ENCODE peak calls at places on chromosomes 5 and 9, in nine cellular contexts. Z, Y, T, F, R, C, L, I and M are unnamed samples. For H3K4me1, the result is how much of the 10 kb centered on the place peaks cover.

GRCh38 chr5:127006711-127007110 is 23.6 kb downstream of the MARCHF3 start:
- DNase-seq in Z (no peak), Y (no peak), T (no peak), F (no peak), R (no peak), C (no peak), L (no peak), I (no peak), M (no peak)

GRCh38 chr5:76788362-76788761 is 30.5 kb upstream of the F2RL1 start:
- DNase-seq in Z (no peak), Y (no peak), T (no peak), F (no peak), R (no peak), C (no peak), L (no peak), I (no peak), M (no peak)

GRCh38 chr9:109989296-109989695 is 209.3 kb downstream of the PALM2AKAP2 start:
- DNase-seq in Z (no peak), Y (no peak), T (no peak), F (no peak), R (no peak), C (no peak), L (no peak), I (no peak), M (no peak)

GRCh38 chr9:92122061-92122460 is 6.8 kb upstream of the SPTLC1 start:
- DNase-seq in Z (no peak), Y (no peak), T (no peak), F (no peak), R (no peak), C (no peak), L (no peak), I (no peak), M (no peak)

GRCh38 chr9:91423785-91424402 is at the start of gene NFIL3:
- DNase-seq in Z (peak), Y (peak), T (peak), F (peak), R (peak), C (peak), L (peak), I (peak), M (peak)

GRCh38 chr9:78032599-78033457 is 1.2 kb upstream of the GNAQ start:
- DNase-seq in Z (no peak), Y (peak), T (no peak), F (no peak), R (no peak), C (no peak), L (no peak), I (no peak), M (no peak)

GRCh38 chr9:119284118-119284517 is 85.1 kb downstream of the BRINP1 start:
- DNase-seq in Z (peak), Y (no peak), T (no peak), F (no peak), R (no peak), C (no peak), L (no peak), I (peak), M (no peak)

GRCh38 chr9:119148855-119149254 is 220.4 kb downstream of the BRINP1 start:
- DNase-seq in Z (no peak), Y (no peak), T (no peak), F (no peak), R (no peak), C (no peak), L (no peak), I (no peak), M (no peak)

GRCh38 chr5:150486402-150487198 is 21.3 kb upstream of the NDST1 start:
- DNase-seq in Z (peak), Y (peak), T (peak), F (peak), R (peak), C (peak), L (peak), I (peak), M (no peak)

GRCh38 chr9:110623462-110624025 is 44.0 kb upstream of the SVEP1 start:
- DNase-seq in Z (peak), Y (peak), T (no peak), F (no peak), R (no peak), C (no peak), L (peak), I (peak), M (no peak)

GRCh38 chr9:82554381-82554780 is 508.6 kb downstream of the RASEF start:
- DNase-seq in Z (no peak), Y (no peak), T (no peak), F (no peak), R (no peak), C (no peak), L (no peak), I (no peak), M (no peak)

GRCh38 chr9:82552784-82553183 is 510.2 kb downstream of the RASEF start:
- DNase-seq in Z (no peak), Y (no peak), T (no peak), F (no peak), R (no peak), C (no peak), L (no peak), I (no peak), M (no peak)

GRCh38 chr9:82553654-82554366 is 509.1 kb downstream of the RASEF start:
- DNase-seq in Z (no peak), Y (no peak), T (no peak), F (no peak), R (no peak), C (no peak), L (no peak), I (no peak), M (no peak)

GRCh38 chr9:82558855-82559615 is 503.9 kb downstream of the RASEF start:
- DNase-seq in Z (no peak), Y (no peak), T (no peak), F (no peak), R (no peak), C (no peak), L (no peak), I (no peak), M (no peak)

GRCh38 chr9:82555408-82555807 is 507.5 kb downstream of the RASEF start:
- DNase-seq in Z (no peak), Y (no peak), T (no peak), F (no peak), R (no peak), C (no peak), L (no peak), I (no peak), M (no peak)
- H3K4me1 ChIP-seq in Z (under half), Y (under half), T (under half), F (under half), R (under half), C (under half), L (under half), I (under half), M (under half)

GRCh38 chr5:124663101-124663506 is 83.3 kb downstream of the ZNF608 start:
- DNase-seq in Z (peak), Y (no peak), T (no peak), F (no peak), R (no peak), C (no peak), L (no peak), I (no peak), M (no peak)

GRCh38 chr5:124664287-124664686 is 82.2 kb downstream of the ZNF608 start:
- DNase-seq in Z (no peak), Y (no peak), T (no peak), F (no peak), R (no peak), C (no peak), L (no peak), I (no peak), M (no peak)

GRCh38 chr5:124662261-124662781 is 84.1 kb downstream of the ZNF608 start:
- DNase-seq in Z (peak), Y (no peak), T (no peak), F (no peak), R (no peak), C (no peak), L (no peak), I (peak), M (no peak)

GRCh38 chr5:124665625-124666024 is 80.8 kb downstream of the ZNF608 start:
- DNase-seq in Z (no peak), Y (no peak), T (no peak), F (no peak), R (no peak), C (no peak), L (no peak), I (no peak), M (no peak)

DNA sequence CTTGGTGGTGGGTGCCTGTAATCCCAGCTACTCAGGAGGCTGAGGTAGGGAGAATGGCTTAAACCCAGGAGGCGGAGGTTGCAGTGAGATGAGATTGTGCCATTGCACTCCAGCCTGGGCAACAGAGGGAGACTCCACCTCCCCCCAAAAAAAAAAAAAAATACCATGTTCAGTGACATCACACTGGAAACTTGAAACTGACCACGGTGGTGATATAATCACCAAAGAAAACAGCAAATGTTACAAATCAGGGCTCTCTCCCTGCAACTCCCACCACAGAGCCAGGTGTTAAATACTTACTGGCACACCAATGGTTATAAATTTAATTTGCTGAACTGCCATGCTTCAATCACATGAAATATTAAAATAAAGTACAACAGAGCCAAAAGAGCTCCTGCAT is 81.4 kb downstream of the ZNF608 start:
- DNase-seq in Z (no peak), Y (no peak), T (no peak), F (no peak), R (no peak), C (no peak), L (no peak), I (no peak), M (no peak)
- H3K4me1 ChIP-seq in Z (half or more), Y (under half), T (half or more), F (half or more), R (under half), C (under half), L (under half), I (under half), M (under half)

GRCh38 chr5:149410721-149411432 is 31.8 kb upstream of the IL17B start:
- DNase-seq in Z (no peak), Y (no peak), T (no peak), F (no peak), R (no peak), C (peak), L (no peak), I (no peak), M (no peak)
- H3K4me1 ChIP-seq in Z (under half), Y (under half), T (under half), F (under half), R (under half), C (under half), L (under half), I (under half), M (under half)

GRCh38 chr9:33163433-33164137 is 3.6 kb downstream of the B4GALT1 start:
- DNase-seq in Z (no peak), Y (no peak), T (no peak), F (peak), R (no peak), C (no peak), L (peak), I (no peak), M (no peak)

GRCh38 chr9:33164138-33164809 is 2.9 kb downstream of the B4GALT1 start:
- DNase-seq in Z (no peak), Y (peak), T (no peak), F (peak), R (peak), C (no peak), L (no peak), I (no peak), M (no peak)

GRCh38 chr9:33161011-33161588 is 6.0 kb downstream of the B4GALT1 start:
- DNase-seq in Z (peak), Y (peak), T (no peak), F (peak), R (peak), C (peak), L (peak), I (peak), M (no peak)

GRCh38 chr9:33161589-33162132 is 5.5 kb downstream of the B4GALT1 start:
- DNase-seq in Z (no peak), Y (no peak), T (no peak), F (no peak), R (no peak), C (no peak), L (no peak), I (peak), M (no peak)

GRCh38 chr9:33162721-33163311 is 4.3 kb downstream of the B4GALT1 start:
- DNase-seq in Z (no peak), Y (no peak), T (peak), F (peak), R (no peak), C (peak), L (no peak), I (peak), M (no peak)
- H3K4me1 ChIP-seq in Z (under half), Y (half or more), T (half or more), F (half or more), R (half or more), C (half or more), L (half or more), I (half or more), M (half or more)

GRCh38 chr9:135245482-135246247 is 158.2 kb downstream of the OLFM1 start:
- DNase-seq in Z (no peak), Y (no peak), T (no peak), F (no peak), R (peak), C (no peak), L (no peak), I (no peak), M (no peak)
- H3K4me1 ChIP-seq in Z (under half), Y (under half), T (under half), F (under half), R (under half), C (under half), L (under half), I (under half), M (under half)

GRCh38 chr9:136537896-136538598 is 7.8 kb downstream of the NOTCH1 start:
- DNase-seq in Z (no peak), Y (no peak), T (no peak), F (no peak), R (no peak), C (no peak), L (no peak), I (no peak), M (no peak)
- H3K4me1 ChIP-seq in Z (under half), Y (half or more), T (half or more), F (under half), R (half or more), C (half or more), L (under half), I (under half), M (under half)

GRCh38 chr9:124206391-124206790 is 51.4 kb upstream of the NEK6 start:
- DNase-seq in Z (no peak), Y (no peak), T (no peak), F (no peak), R (no peak), C (no peak), L (no peak), I (no peak), M (no peak)

GRCh38 chr9:124210697-124211096 is 47.1 kb upstream of the NEK6 start:
- DNase-seq in Z (no peak), Y (no peak), T (no peak), F (no peak), R (no peak), C (no peak), L (no peak), I (no peak), M (no peak)

GRCh38 chr9:124209279-124209678 is 48.5 kb upstream of the NEK6 start:
- DNase-seq in Z (peak), Y (no peak), T (no peak), F (no peak), R (no peak), C (no peak), L (no peak), I (no peak), M (no peak)

GRCh38 chr9:124209774-124210173 is 48.0 kb upstream of the NEK6 start:
- DNase-seq in Z (no peak), Y (no peak), T (no peak), F (no peak), R (no peak), C (no peak), L (no peak), I (no peak), M (no peak)

DNA sequence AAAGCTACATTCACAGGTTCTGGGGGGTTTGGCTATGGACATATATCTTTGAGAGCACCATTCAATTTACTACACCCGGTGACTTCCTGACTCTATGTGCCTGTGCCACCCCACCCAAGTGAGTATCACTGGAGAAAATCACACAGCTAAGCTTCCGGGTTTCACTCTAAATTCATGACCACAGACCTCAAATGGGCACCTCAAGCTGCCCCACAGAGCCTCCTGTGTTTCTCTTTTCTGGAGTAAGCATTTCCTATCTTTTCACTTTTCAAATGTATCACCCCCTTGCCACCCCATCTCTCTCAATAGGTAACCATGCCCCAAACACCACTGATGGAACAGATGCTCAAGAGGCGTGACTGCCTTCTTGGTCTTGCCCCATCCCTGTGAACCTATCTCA is 49.2 kb upstream of the NEK6 start:
- DNase-seq in Z (no peak), Y (no peak), T (no peak), F (no peak), R (no peak), C (no peak), L (no peak), I (no peak), M (no peak)
- H3K4me1 ChIP-seq in Z (under half), Y (under half), T (under half), F (under half), R (under half), C (under half), L (under half), I (under half), M (under half)